ENCODE peak calls at places on chromosomes 6 and 20, in nine cellular contexts. X is AG10803, C is astrocyte of the spinal cord, P is OCI-LY7, K is PC-9, O is HFFc6, Q is tibial artery, Z is HCT116, F is lower leg skin. W is an unnamed sample.

GRCh38 chr6:56875961-56876360 is 78.9 kb upstream of the BEND6 start:
- DNase-seq in X (no peak), C (no peak), P (no peak), K (no peak), O (no peak), Q (no peak), Z (no peak), F (no peak), W (no peak)

GRCh38 chr6:53309897-53310291 is 38.9 kb downstream of the ELOVL5 start:
- DNase-seq in X (no peak), C (no peak), P (no peak), K (no peak), O (no peak), Q (no peak), Z (no peak), F (no peak), W (no peak)

GRCh38 chr20:36836591-36837329 is 39.2 kb upstream of the TLDC2 start:
- DNase-seq in X (peak; percentile 34), C (peak; percentile 47), P (peak; percentile 91), K (peak; percentile 35), O (peak; percentile 36), Q (no peak), Z (peak; percentile 68), F (no peak), W (no peak)

GRCh38 chr6:22631101-22631500 is 61.7 kb downstream of the HDGFL1 start:
- DNase-seq in X (peak; percentile 2), C (peak; percentile 38), P (no peak), K (no peak), O (no peak), Q (no peak), Z (no peak), F (no peak), W (no peak)

GRCh38 chr6:38337819-38338465 is 301.8 kb downstream of the BTBD9 start:
- DNase-seq in X (peak; percentile 90), C (peak; percentile 75), P (no peak), K (no peak), O (peak; percentile 65), Q (no peak), Z (peak; percentile 55), F (no peak), W (no peak)

GRCh38 chr6:101231606-101232235 is 161.8 kb upstream of the GRIK2 start:
- DNase-seq in X (no peak), C (no peak), P (no peak), K (no peak), O (peak; percentile 9), Q (no peak), Z (no peak), F (no peak), W (no peak)

GRCh38 chr6:45170309-45170708 is 157.8 kb upstream of the RUNX2 start:
- DNase-seq in X (no peak), C (no peak), P (no peak), K (no peak), O (no peak), Q (no peak), Z (no peak), F (no peak), W (no peak)

GRCh38 chr6:143110996-143111395 is 50.3 kb downstream of the AIG1 start:
- DNase-seq in X (peak; percentile 68), C (peak; percentile 37), P (no peak), K (no peak), O (peak; percentile 10), Q (no peak), Z (no peak), F (no peak), W (no peak)

GRCh38 chr6:113758725-113759576 is 98.2 kb upstream of the MARCKS start:
- DNase-seq in X (no peak), C (no peak), P (no peak), K (peak; percentile 40), O (no peak), Q (no peak), Z (no peak), F (no peak), W (no peak)

GRCh38 chr20:19850190-19850533 is 92.1 kb downstream of the RIN2 start:
- DNase-seq in X (peak; percentile 11), C (no peak), P (no peak), K (no peak), O (no peak), Q (no peak), Z (no peak), F (no peak), W (no peak)

GRCh38 chr6:35181933-35182612 is 31.7 kb upstream of the SCUBE3 start:
- DNase-seq in X (peak; percentile 80), C (peak; percentile 94), P (no peak), K (peak; percentile 65), O (peak; percentile 77), Q (peak; percentile 92), Z (peak; percentile 86), F (no peak), W (no peak)

GRCh38 chr6:139173172-139173571 is 38.3 kb downstream of the HECA start:
- DNase-seq in X (no peak), C (no peak), P (no peak), K (no peak), O (no peak), Q (no peak), Z (no peak), F (no peak), W (no peak)

GRCh38 chr6:149482542-149483261 is 2.1 kb downstream of the ZC3H12D start:
- DNase-seq in X (no peak), C (no peak), P (peak; percentile 69), K (no peak), O (no peak), Q (no peak), Z (no peak), F (peak; percentile 85), W (no peak)

GRCh38 chr20:60255426-60255825 is 297.2 kb downstream of the CDH26 start:
- DNase-seq in X (no peak), C (no peak), P (no peak), K (no peak), O (no peak), Q (no peak), Z (no peak), F (peak; percentile 66), W (no peak)

DNA sequence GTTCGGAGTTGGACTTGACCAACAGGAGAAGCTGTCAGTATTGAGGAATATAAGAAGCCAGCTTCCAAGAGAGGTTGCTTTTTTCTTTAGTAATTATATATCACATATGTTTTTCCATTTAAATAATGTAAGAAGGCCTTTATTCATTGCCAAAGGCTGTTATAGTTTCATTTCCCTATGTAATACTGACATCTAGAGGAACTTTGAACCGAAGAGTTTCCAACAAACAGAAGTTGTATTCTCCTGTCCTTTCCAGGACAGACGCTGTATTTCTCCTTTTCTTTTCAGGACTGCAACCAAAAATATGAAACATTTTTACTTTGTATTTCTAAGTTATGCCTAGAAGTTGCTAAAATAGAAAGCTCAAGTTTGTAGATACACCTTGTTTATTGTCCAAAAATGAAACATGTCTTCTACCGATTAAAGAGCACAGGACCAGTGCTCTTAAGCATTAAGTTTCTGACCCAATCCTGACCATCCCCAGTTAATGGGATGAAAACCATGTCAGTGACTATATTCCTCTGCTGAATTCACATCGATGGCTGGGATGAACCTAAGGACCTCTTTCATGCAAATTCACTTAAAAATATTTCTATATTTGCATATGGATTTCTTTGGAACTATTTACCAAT is 55.1 kb downstream of the MYLK4 start:
- DNase-seq in X (peak; percentile 7), C (peak; percentile 68), P (peak; percentile 19), K (no peak), O (peak; percentile 40), Q (no peak), Z (peak; percentile 36), F (no peak), W (no peak)
- TF ChIP-seq CTCF in X (peak; percentile 33), C (peak; percentile 49), P (peak; percentile 73), K (peak; percentile 47), O (peak; percentile 66), Q (peak; percentile 37), Z (peak; percentile 53), F (no peak), W (no peak)

GRCh38 chr6:104789770-104790190 is 69.9 kb downstream of the HACE1 start:
- DNase-seq in X (peak; percentile 84), C (peak; percentile 70), P (peak; percentile 48), K (peak; percentile 50), O (peak; percentile 45), Q (no peak), Z (peak; percentile 50), F (no peak), W (no peak)
- TF ChIP-seq CTCF in X (peak; percentile 26), C (no peak), P (peak; percentile 85), K (peak; percentile 57), O (peak; percentile 71), Q (no peak), Z (peak; percentile 49), F (no peak), W (no peak)

GRCh38 chr6:32112436-32112980 is 3.4 kb upstream of the TNXB start:
- DNase-seq in X (peak; percentile 68), C (no peak), P (no peak), K (no peak), O (no peak), Q (no peak), Z (no peak), F (peak; percentile 91), W (no peak)

GRCh38 chr6:32114853-32115252 is 5.7 kb upstream of the TNXB start:
- DNase-seq in X (peak; percentile 87), C (no peak), P (no peak), K (peak; percentile 39), O (peak; percentile 91), Q (no peak), Z (no peak), F (peak; percentile 83), W (peak; percentile 88)

GRCh38 chr6:32115623-32116022 is 6.5 kb upstream of the TNXB start:
- DNase-seq in X (no peak), C (no peak), P (no peak), K (no peak), O (no peak), Q (no peak), Z (no peak), F (peak; percentile 86), W (no peak)

GRCh38 chr6:32111424-32112066 is 2.4 kb upstream of the TNXB start:
- DNase-seq in X (no peak), C (no peak), P (no peak), K (no peak), O (no peak), Q (no peak), Z (no peak), F (peak; percentile 83), W (no peak)

GRCh38 chr6:32113386-32114352 is 4.5 kb upstream of the TNXB start:
- DNase-seq in X (peak; percentile 96), C (peak; percentile 93), P (no peak), K (peak; percentile 64), O (peak; percentile 99), Q (peak; percentile 96), Z (no peak), F (peak; percentile 93), W (peak; percentile 99)
- TF ChIP-seq CTCF in X (peak; percentile 85), C (peak; percentile 51), P (no peak), K (peak; percentile 45), O (peak; percentile 76), Q (peak; percentile 57), Z (no peak), F (peak; percentile 42), W (peak; percentile 18)

GRCh38 chr6:118085665-118086064 is 178.6 kb downstream of the SLC35F1 start:
- DNase-seq in X (no peak), C (no peak), P (no peak), K (no peak), O (no peak), Q (no peak), Z (no peak), F (no peak), W (no peak)

GRCh38 chr6:118086189-118086588 is 179.1 kb downstream of the SLC35F1 start:
- DNase-seq in X (no peak), C (no peak), P (no peak), K (no peak), O (no peak), Q (no peak), Z (no peak), F (no peak), W (no peak)

GRCh38 chr6:118083711-118084110 is 176.6 kb downstream of the SLC35F1 start:
- DNase-seq in X (no peak), C (no peak), P (no peak), K (no peak), O (no peak), Q (no peak), Z (no peak), F (no peak), W (no peak)

GRCh38 chr6:118080547-118080946 is 173.5 kb downstream of the SLC35F1 start:
- DNase-seq in X (no peak), C (no peak), P (no peak), K (no peak), O (no peak), Q (no peak), Z (peak; percentile 4), F (no peak), W (no peak)
- TF ChIP-seq CTCF in X (no peak), C (peak; percentile 21), P (no peak), K (no peak), O (no peak), Q (no peak), Z (peak; percentile 44), F (no peak), W (no peak)

W was measured in vagina.